ENCODE peak calls at places on chromosome 15, in eight cellular contexts. G is AG10803, V is hepatocyte, S is psoas muscle, N is transverse colon, W is cardiac muscle cell, Q is dorsolateral prefrontal cortex, R is uterus. O is an unnamed sample.

GRCh38 chr15:29014493-29014892 is 128.7 kb downstream of the APBA2 start:
- DNase-seq in G (no peak), V (no peak), S (no peak), N (no peak), W (no peak), Q (no peak), R (no peak), O (no peak)

GRCh38 chr15:74820056-74820455 is 6.4 kb upstream of the CPLX3 start:
- DNase-seq in G (no peak), V (no peak), S (no peak), N (no peak), W (no peak), Q (no peak), R (no peak), O (no peak)

GRCh38 chr15:75790631-75791336 is 52.5 kb upstream of the UBE2Q2 start:
- DNase-seq in G (no peak), V (no peak), S (no peak), N (no peak), W (no peak), Q (no peak), R (no peak), O (no peak)

GRCh38 chr15:52118969-52119749 is 6.6 kb upstream of the BCL2L10 start:
- DNase-seq in G (no peak), V (no peak), S (no peak), N (no peak), W (no peak), Q (no peak), R (no peak), O (no peak)

GRCh38 chr15:72252663-72253299 is 19.6 kb downstream of the PARP6 start:
- DNase-seq in G (no peak), V (no peak), S (no peak), N (no peak), W (no peak), Q (no peak), R (no peak), O (no peak)

GRCh38 chr15:77292924-77293558 is 126.9 kb downstream of the PEAK1 start:
- DNase-seq in G (no peak), V (no peak), S (no peak), N (no peak), W (no peak), Q (no peak), R (no peak), O (no peak)

GRCh38 chr15:42392309-42393024 is 33.2 kb downstream of the CAPN3 start:
- DNase-seq in G (no peak), V (peak), S (no peak), N (peak), W (no peak), Q (no peak), R (no peak), O (no peak)

GRCh38 chr15:77775851-77776250 is 143.1 kb upstream of the LINGO1 start:
- DNase-seq in G (no peak), V (no peak), S (no peak), N (no peak), W (no peak), Q (peak), R (no peak), O (no peak)

GRCh38 chr15:69976366-69976994 is 121.2 kb downstream of the TLE3 start:
- DNase-seq in G (peak), V (peak), S (no peak), N (peak), W (peak), Q (no peak), R (no peak), O (peak)

GRCh38 chr15:48647963-48648362 is 2.5 kb upstream of the FBN1 start:
- DNase-seq in G (peak), V (no peak), S (no peak), N (no peak), W (peak), Q (peak), R (no peak), O (peak)

GRCh38 chr15:36726224-36726623 is 146.8 kb downstream of the CDIN1 start:
- DNase-seq in G (no peak), V (no peak), S (no peak), N (no peak), W (peak), Q (no peak), R (no peak), O (no peak)

GRCh38 chr15:69854521-69855171 is 243.1 kb downstream of the TLE3 start:
- DNase-seq in G (peak), V (peak), S (no peak), N (no peak), W (peak), Q (no peak), R (no peak), O (peak)

GRCh38 chr15:31265090-31265870 is 61.4 kb upstream of the KLF13 start:
- DNase-seq in G (no peak), V (peak), S (peak), N (peak), W (peak), Q (peak), R (peak), O (no peak)

GRCh38 chr15:86849563-86849962 is 769.9 kb downstream of the AGBL1 start:
- DNase-seq in G (no peak), V (no peak), S (no peak), N (no peak), W (no peak), Q (no peak), R (no peak), O (no peak)

GRCh38 chr15:90618330-90619136 is 88.8 kb downstream of the CRTC3 start:
- DNase-seq in G (peak), V (no peak), S (no peak), N (no peak), W (no peak), Q (no peak), R (no peak), O (no peak)

GRCh38 chr15:90087454-90088154 is 14.7 kb downstream of the IDH2 start:
- DNase-seq in G (peak), V (no peak), S (peak), N (peak), W (no peak), Q (peak), R (no peak), O (peak)

GRCh38 chr15:71296032-71296686 is 180.9 kb downstream of the THSD4 start:
- DNase-seq in G (peak), V (peak), S (no peak), N (peak), W (no peak), Q (no peak), R (no peak), O (peak)

GRCh38 chr15:41848595-41848994 is 9.9 kb downstream of the PLA2G4B start:
- DNase-seq in G (no peak), V (no peak), S (no peak), N (no peak), W (no peak), Q (no peak), R (no peak), O (peak)

GRCh38 chr15:89442671-89443307 is 53.6 kb downstream of the RHCG start:
- DNase-seq in G (peak), V (peak), S (peak), N (peak), W (peak), Q (peak), R (no peak), O (peak)

GRCh38 chr15:44584162-44584749 is 47.3 kb downstream of the EIF3J start:
- DNase-seq in G (peak), V (peak), S (no peak), N (peak), W (peak), Q (no peak), R (no peak), O (peak)
- TF ChIP-seq CTCF in G (peak), V (peak), S (peak), N (peak), W (peak), Q (no peak), R (peak), O (peak)

DNA sequence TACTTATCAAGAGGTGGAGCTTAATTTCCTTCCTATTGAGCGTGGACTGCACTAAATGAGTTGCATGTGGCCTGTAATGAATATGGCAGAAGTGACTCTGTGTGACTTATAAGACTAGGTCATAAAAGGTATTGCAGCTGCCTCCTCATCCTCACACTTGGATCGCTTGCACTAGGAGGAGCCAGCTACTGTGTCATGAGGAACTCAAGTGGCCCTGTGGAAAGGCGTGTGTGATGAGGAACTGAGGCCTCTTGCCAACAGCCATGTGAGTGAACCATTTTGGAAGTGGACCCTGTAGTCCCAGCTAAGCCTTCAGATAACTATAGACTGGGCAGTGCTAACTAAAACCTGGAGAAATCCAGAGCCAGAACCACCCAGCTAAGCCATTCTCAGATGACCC is 7.1 kb upstream of the SLC30A4 start:
- DNase-seq in G (no peak), V (no peak), S (no peak), N (no peak), W (no peak), Q (no peak), R (no peak), O (no peak)
- H3K4me3 ChIP-seq in G (no peak), V (no peak), S (no peak), N (no peak), W (no peak), Q (no peak), R (no peak), O (no peak)

DNA sequence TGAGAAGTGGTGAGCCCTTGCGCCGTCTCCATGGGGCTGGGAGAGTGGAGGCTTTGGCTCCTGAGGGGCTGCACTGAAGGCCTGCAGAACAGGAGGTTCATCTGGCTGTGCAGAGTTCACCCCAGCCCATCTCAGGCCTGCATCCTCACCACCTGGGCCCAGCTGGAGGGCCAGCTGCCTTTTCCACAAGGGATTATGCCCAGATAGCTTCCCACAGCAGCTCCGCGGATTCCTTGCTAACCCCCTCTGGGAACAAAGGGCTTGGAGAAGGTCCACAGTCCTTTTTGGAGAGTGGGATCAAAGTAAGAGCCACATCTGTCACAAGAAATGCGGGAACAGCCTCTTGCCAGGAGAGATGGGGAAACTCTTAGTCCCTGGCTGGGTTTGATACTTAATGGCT is 164.6 kb upstream of the RGMA start:
- DNase-seq in G (no peak), V (no peak), S (no peak), N (no peak), W (no peak), Q (no peak), R (no peak), O (no peak)
- TF ChIP-seq CTCF in G (no peak), V (no peak), S (no peak), N (no peak), W (no peak), Q (no peak), R (no peak), O (no peak)

GRCh38 chr15:81296673-81297072 is 27.3 kb downstream of the STARD5 start:
- DNase-seq in G (no peak), V (no peak), S (peak), N (peak), W (no peak), Q (no peak), R (no peak), O (no peak)
- H3K4me3 ChIP-seq in G (no peak), V (no peak), S (peak), N (no peak), W (no peak), Q (peak), R (no peak), O (no peak)

GRCh38 chr15:63191895-63192603 is 2.6 kb downstream of the RAB8B start:
- DNase-seq in G (no peak), V (no peak), S (no peak), N (peak), W (no peak), Q (no peak), R (no peak), O (no peak)
- TF ChIP-seq CTCF in G (no peak), V (no peak), S (no peak), N (no peak), W (no peak), Q (no peak), R (no peak), O (no peak)

DNA sequence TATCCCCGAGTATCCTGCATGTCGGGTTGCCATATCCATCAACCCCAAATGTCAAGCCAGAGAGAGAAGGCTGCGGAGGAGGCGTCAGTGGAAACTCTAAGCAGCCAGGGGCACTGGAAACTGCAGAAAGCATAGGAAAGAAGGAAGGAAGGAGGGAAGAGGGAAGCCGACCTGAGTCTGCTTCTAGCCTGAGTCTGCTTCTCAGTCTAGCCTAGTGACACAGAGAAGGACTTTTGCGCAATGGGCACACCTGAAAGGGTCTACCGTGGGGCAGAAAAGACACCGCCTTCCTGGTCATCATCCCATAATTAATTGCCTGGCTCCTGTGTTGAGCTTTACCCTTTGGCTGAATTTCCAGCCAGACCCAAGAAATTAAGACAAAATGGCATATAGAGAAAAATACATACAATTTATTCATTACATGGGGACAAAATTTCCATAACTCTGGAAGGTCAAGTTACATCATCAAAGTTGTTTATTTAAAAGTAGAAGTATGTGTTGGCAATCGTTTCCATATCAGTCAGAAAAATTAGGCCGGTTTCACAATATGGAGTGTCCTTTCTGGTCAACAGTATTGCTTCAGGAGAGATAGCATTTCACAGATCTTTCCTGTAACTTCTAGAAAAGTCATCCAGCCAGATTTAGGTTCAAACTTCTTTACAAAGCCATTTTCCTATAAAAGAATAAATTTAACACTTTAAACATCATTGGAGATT is 10.3 kb downstream of the BCL2A1 start:
- DNase-seq in G (no peak), V (no peak), S (no peak), N (no peak), W (no peak), Q (no peak), R (no peak), O (peak)
- H3K4me3 ChIP-seq in G (no peak), V (no peak), S (no peak), N (no peak), W (no peak), Q (no peak), R (no peak), O (no peak)